ENCODE peak calls at places on chromosomes 13 and 19, in five cellular contexts. F, A, H, Q and Y are unnamed samples.

GRCh38 chr19:4374451-4375163 is 25.7 kb downstream of the SH3GL1 start:
- DNase-seq in H (peak; percentile 95), F (peak; percentile 88), Q (no peak), A (peak; percentile 90), Y (no peak)

GRCh38 chr19:19349365-19349764 is 28.7 kb downstream of the MAU2 start:
- DNase-seq in A (no peak), F (no peak), Q (no peak), H (no peak), Y (no peak)

GRCh38 chr13:98089246-98089645 is 53.6 kb upstream of the FARP1 start:
- DNase-seq in F (peak; percentile 48), H (no peak), Q (no peak), A (peak; percentile 51), Y (no peak)

GRCh38 chr19:53871448-53871847 is 3.8 kb downstream of the MYADM start:
- DNase-seq in F (no peak), Q (peak; percentile 65), H (no peak), A (no peak), Y (no peak)

GRCh38 chr19:28881616-28882015 is 331.3 kb downstream of the UQCRFS1 start:
- DNase-seq in H (no peak), F (no peak), A (no peak), Q (no peak), Y (no peak)

GRCh38 chr13:50129923-50130685 is 114.9 kb downstream of the KCNRG start:
- DNase-seq in F (peak; percentile 59), H (peak; percentile 88), Q (peak; percentile 33), A (peak; percentile 40), Y (no peak)

GRCh38 chr19:34184880-34185491 is 12.7 kb downstream of the LSM14A start:
- DNase-seq in H (no peak), F (peak; percentile 20), A (peak; percentile 27), Q (no peak), Y (no peak)

GRCh38 chr13:93480553-93481106 is 254.0 kb downstream of the GPC6 start:
- DNase-seq in A (no peak), F (peak; percentile 7), H (no peak), Q (no peak), Y (no peak)

GRCh38 chr13:25928941-25929505 is 122.8 kb downstream of the SHISA2 start:
- DNase-seq in F (no peak), Q (no peak), A (no peak), H (no peak), Y (no peak)

GRCh38 chr19:38412961-38413360 is 10.1 kb downstream of the FAM98C start:
- DNase-seq in A (no peak), H (no peak), Q (no peak), F (no peak), Y (no peak)

GRCh38 chr13:75091707-75092106 is 390.3 kb downstream of the TBC1D4 start:
- DNase-seq in A (no peak), F (no peak), Q (no peak), H (no peak), Y (no peak)

GRCh38 chr13:100550433-100550832 is 38.2 kb downstream of the GGACT start:
- DNase-seq in F (peak; percentile 73), Q (no peak), H (peak; percentile 64), A (peak; percentile 91), Y (no peak)

GRCh38 chr13:20160346-20161274 is at the start of gene GJA3:
- DNase-seq in H (no peak), Q (peak; percentile 44), F (peak; percentile 25), A (peak; percentile 26), Y (peak; percentile 18)